ENCODE peak calls at places on chromosomes 5 and 9, in eight cellular contexts. One of them, this sample, is unnamed.

GRCh38 chr5:126544087-126544740 is 50.8 kb downstream of the ALDH7A1 start:
- DNase-seq in ecto neural progenitor cell: no peak
- DNase-seq in posterior cingulate gyrus: no peak
- DNase-seq in stimulated activated CD4-positive, alpha-beta T cell treated with anti-CD3 and anti-CD28 coated beads, TNF-alpha, amount 100 ng/mL, for 24 hours: no peak
- DNase-seq in nucleus accumbens: no peak
- DNase-seq in left ventricle myocardium inferior: no peak
- DNase-seq in cardiac fibroblast: peak; percentile 57
- DNase-seq in AML-193: peak; percentile 37
- DNase-seq in this sample: peak; percentile 53

GRCh38 chr5:55544341-55544740 is 9.6 kb upstream of the PLPP1 start:
- DNase-seq in ecto neural progenitor cell: no peak
- DNase-seq in posterior cingulate gyrus: no peak
- DNase-seq in stimulated activated CD4-positive, alpha-beta T cell treated with anti-CD3 and anti-CD28 coated beads, TNF-alpha, amount 100 ng/mL, for 24 hours: no peak
- DNase-seq in nucleus accumbens: no peak
- DNase-seq in left ventricle myocardium inferior: no peak
- DNase-seq in cardiac fibroblast: peak; percentile 20
- DNase-seq in AML-193: no peak
- DNase-seq in this sample: peak; percentile 41

GRCh38 chr9:129509508-129509907 is 111.4 kb downstream of the C9orf50 start:
- DNase-seq in ecto neural progenitor cell: no peak
- DNase-seq in posterior cingulate gyrus: no peak
- DNase-seq in stimulated activated CD4-positive, alpha-beta T cell treated with anti-CD3 and anti-CD28 coated beads, TNF-alpha, amount 100 ng/mL, for 24 hours: no peak
- DNase-seq in nucleus accumbens: no peak
- DNase-seq in left ventricle myocardium inferior: no peak
- DNase-seq in cardiac fibroblast: peak; percentile 73
- DNase-seq in AML-193: no peak
- DNase-seq in this sample: peak; percentile 94

GRCh38 chr5:137730331-137730730 is 5.6 kb downstream of the KLHL3 start:
- DNase-seq in ecto neural progenitor cell: no peak
- DNase-seq in posterior cingulate gyrus: no peak
- DNase-seq in stimulated activated CD4-positive, alpha-beta T cell treated with anti-CD3 and anti-CD28 coated beads, TNF-alpha, amount 100 ng/mL, for 24 hours: no peak
- DNase-seq in nucleus accumbens: no peak
- DNase-seq in left ventricle myocardium inferior: no peak
- DNase-seq in cardiac fibroblast: no peak
- DNase-seq in AML-193: no peak
- DNase-seq in this sample: peak; percentile 61

GRCh38 chr5:150175536-150175935 is 9.0 kb downstream of the CDX1 start:
- DNase-seq in ecto neural progenitor cell: peak; percentile 67
- DNase-seq in posterior cingulate gyrus: no peak
- DNase-seq in stimulated activated CD4-positive, alpha-beta T cell treated with anti-CD3 and anti-CD28 coated beads, TNF-alpha, amount 100 ng/mL, for 24 hours: no peak
- DNase-seq in nucleus accumbens: no peak
- DNase-seq in left ventricle myocardium inferior: no peak
- DNase-seq in cardiac fibroblast: peak; percentile 61
- DNase-seq in AML-193: no peak
- DNase-seq in this sample: peak; percentile 65

GRCh38 chr9:90726215-90726614 is 75.4 kb upstream of the SYK start:
- DNase-seq in ecto neural progenitor cell: no peak
- DNase-seq in posterior cingulate gyrus: no peak
- DNase-seq in stimulated activated CD4-positive, alpha-beta T cell treated with anti-CD3 and anti-CD28 coated beads, TNF-alpha, amount 100 ng/mL, for 24 hours: no peak
- DNase-seq in nucleus accumbens: no peak
- DNase-seq in left ventricle myocardium inferior: no peak
- DNase-seq in cardiac fibroblast: no peak
- DNase-seq in AML-193: no peak
- DNase-seq in this sample: no peak

GRCh38 chr9:38362912-38363588 is 29.5 kb upstream of the ALDH1B1 start:
- DNase-seq in ecto neural progenitor cell: no peak
- DNase-seq in posterior cingulate gyrus: no peak
- DNase-seq in stimulated activated CD4-positive, alpha-beta T cell treated with anti-CD3 and anti-CD28 coated beads, TNF-alpha, amount 100 ng/mL, for 24 hours: no peak
- DNase-seq in nucleus accumbens: peak; percentile 10
- DNase-seq in left ventricle myocardium inferior: no peak
- DNase-seq in cardiac fibroblast: peak; percentile 86
- DNase-seq in AML-193: no peak
- DNase-seq in this sample: peak; percentile 86

GRCh38 chr9:93086445-93087224 is 9.4 kb upstream of the CARD19 start:
- DNase-seq in ecto neural progenitor cell: peak; percentile 19
- DNase-seq in posterior cingulate gyrus: no peak
- DNase-seq in stimulated activated CD4-positive, alpha-beta T cell treated with anti-CD3 and anti-CD28 coated beads, TNF-alpha, amount 100 ng/mL, for 24 hours: no peak
- DNase-seq in nucleus accumbens: no peak
- DNase-seq in left ventricle myocardium inferior: no peak
- DNase-seq in cardiac fibroblast: no peak
- DNase-seq in AML-193: no peak
- DNase-seq in this sample: no peak

GRCh38 chr5:135814254-135814653 is 20.2 kb upstream of the SLC25A48 start:
- DNase-seq in ecto neural progenitor cell: no peak
- DNase-seq in posterior cingulate gyrus: no peak
- DNase-seq in stimulated activated CD4-positive, alpha-beta T cell treated with anti-CD3 and anti-CD28 coated beads, TNF-alpha, amount 100 ng/mL, for 24 hours: no peak
- DNase-seq in nucleus accumbens: no peak
- DNase-seq in left ventricle myocardium inferior: no peak
- DNase-seq in cardiac fibroblast: no peak
- DNase-seq in AML-193: no peak
- DNase-seq in this sample: peak; percentile 2

GRCh38 chr5:143376911-143377838 is 26.3 kb downstream of the NR3C1 start:
- DNase-seq in ecto neural progenitor cell: no peak
- DNase-seq in posterior cingulate gyrus: no peak
- DNase-seq in stimulated activated CD4-positive, alpha-beta T cell treated with anti-CD3 and anti-CD28 coated beads, TNF-alpha, amount 100 ng/mL, for 24 hours: no peak
- DNase-seq in nucleus accumbens: no peak
- DNase-seq in left ventricle myocardium inferior: no peak
- DNase-seq in cardiac fibroblast: peak; percentile 25
- DNase-seq in AML-193: no peak
- DNase-seq in this sample: peak; percentile 81

GRCh38 chr9:8860925-8861324 is 1061.3 kb upstream of the DMAC1 start:
- DNase-seq in ecto neural progenitor cell: no peak
- DNase-seq in posterior cingulate gyrus: no peak
- DNase-seq in stimulated activated CD4-positive, alpha-beta T cell treated with anti-CD3 and anti-CD28 coated beads, TNF-alpha, amount 100 ng/mL, for 24 hours: no peak
- DNase-seq in nucleus accumbens: no peak
- DNase-seq in left ventricle myocardium inferior: no peak
- DNase-seq in cardiac fibroblast: peak; percentile 26
- DNase-seq in AML-193: no peak
- DNase-seq in this sample: no peak

GRCh38 chr9:86487222-86487841 is 133.1 kb upstream of the TUT7 start:
- DNase-seq in ecto neural progenitor cell: no peak
- DNase-seq in posterior cingulate gyrus: no peak
- DNase-seq in stimulated activated CD4-positive, alpha-beta T cell treated with anti-CD3 and anti-CD28 coated beads, TNF-alpha, amount 100 ng/mL, for 24 hours: no peak
- DNase-seq in nucleus accumbens: no peak
- DNase-seq in left ventricle myocardium inferior: no peak
- DNase-seq in cardiac fibroblast: peak; percentile 87
- DNase-seq in AML-193: peak; percentile 57
- DNase-seq in this sample: peak; percentile 71

GRCh38 chr9:106862115-106862945 is 636 bp upstream of the ZNF462 start:
- DNase-seq in ecto neural progenitor cell: peak; percentile 77
- DNase-seq in posterior cingulate gyrus: no peak
- DNase-seq in stimulated activated CD4-positive, alpha-beta T cell treated with anti-CD3 and anti-CD28 coated beads, TNF-alpha, amount 100 ng/mL, for 24 hours: no peak
- DNase-seq in nucleus accumbens: peak; percentile 78
- DNase-seq in left ventricle myocardium inferior: no peak
- DNase-seq in cardiac fibroblast: peak; percentile 47
- DNase-seq in AML-193: no peak
- DNase-seq in this sample: peak; percentile 36

GRCh38 chr5:102536323-102536928 is 37.6 kb upstream of the SLCO6A1 start:
- DNase-seq in ecto neural progenitor cell: no peak
- DNase-seq in posterior cingulate gyrus: no peak
- DNase-seq in stimulated activated CD4-positive, alpha-beta T cell treated with anti-CD3 and anti-CD28 coated beads, TNF-alpha, amount 100 ng/mL, for 24 hours: no peak
- DNase-seq in nucleus accumbens: no peak
- DNase-seq in left ventricle myocardium inferior: no peak
- DNase-seq in cardiac fibroblast: peak; percentile 37
- DNase-seq in AML-193: peak; percentile 58
- DNase-seq in this sample: peak; percentile 21

GRCh38 chr9:130361873-130362362 is 82.8 kb upstream of the ASS1 start:
- DNase-seq in ecto neural progenitor cell: no peak
- DNase-seq in posterior cingulate gyrus: no peak
- DNase-seq in stimulated activated CD4-positive, alpha-beta T cell treated with anti-CD3 and anti-CD28 coated beads, TNF-alpha, amount 100 ng/mL, for 24 hours: no peak
- DNase-seq in nucleus accumbens: no peak
- DNase-seq in left ventricle myocardium inferior: no peak
- DNase-seq in cardiac fibroblast: no peak
- DNase-seq in AML-193: no peak
- DNase-seq in this sample: no peak

GRCh38 chr5:148912146-148912545 is 85.7 kb downstream of the ADRB2 start:
- DNase-seq in ecto neural progenitor cell: no peak
- DNase-seq in posterior cingulate gyrus: no peak
- DNase-seq in stimulated activated CD4-positive, alpha-beta T cell treated with anti-CD3 and anti-CD28 coated beads, TNF-alpha, amount 100 ng/mL, for 24 hours: no peak
- DNase-seq in nucleus accumbens: no peak
- DNase-seq in left ventricle myocardium inferior: no peak
- DNase-seq in cardiac fibroblast: no peak
- DNase-seq in AML-193: no peak
- DNase-seq in this sample: no peak

This sample was measured in EH.